ENCODE peak calls at places on chromosomes 13 and 19, in four cellular contexts. I, X, L and A are unnamed samples.

GRCh38 chr13:110759710-110760109 is 46.2 kb downstream of the ING1 start:
- DNase-seq in X (peak; percentile 15), I (no peak), L (no peak), A (peak; percentile 83)

GRCh38 chr19:11125994-11126685 is 29.4 kb downstream of the SPC24 start:
- DNase-seq in L (peak; percentile 83), X (peak; percentile 19), I (peak; percentile 84), A (peak; percentile 84)

GRCh38 chr13:22077764-22078163 is 406.9 kb downstream of the FGF9 start:
- DNase-seq in I (no peak), X (no peak), L (no peak), A (no peak)

GRCh38 chr13:100707818-100708740 is 33.5 kb upstream of the TMTC4 start:
- DNase-seq in I (no peak), L (no peak), X (peak; percentile 97), A (no peak)

GRCh38 chr19:42066075-42066754 is 3.8 kb downstream of the GRIK5 start:
- DNase-seq in L (no peak), X (peak; percentile 10), I (no peak), A (peak; percentile 32)

GRCh38 chr13:104984296-104984818 is 1551.1 kb downstream of the EFNB2 start:
- DNase-seq in I (peak; percentile 72), L (peak; percentile 25), X (peak; percentile 71), A (no peak)

GRCh38 chr13:25802579-25802978 is 249.2 kb downstream of the SHISA2 start:
- DNase-seq in L (no peak), I (no peak), X (no peak), A (no peak)

GRCh38 chr13:97307882-97308624 is 85.9 kb downstream of the MBNL2 start:
- DNase-seq in I (peak; percentile 48), X (peak; percentile 90), L (no peak), A (peak; percentile 62)

GRCh38 chr19:677201-677600 is 1.0 kb downstream of the FSTL3 start:
- DNase-seq in L (peak; percentile 94), X (peak; percentile 80), I (no peak), A (peak; percentile 93)

GRCh38 chr19:45716314-45717130 is 14.2 kb downstream of the FBXO46 start:
- DNase-seq in X (no peak), I (peak; percentile 18), L (no peak), A (peak; percentile 61)

GRCh38 chr13:31731923-31732322 is 7.4 kb upstream of the RXFP2 start:
- DNase-seq in I (no peak), L (no peak), X (no peak), A (no peak)

GRCh38 chr13:46295531-46296464 is 84.1 kb downstream of the LRRC63 start:
- DNase-seq in L (no peak), I (no peak), X (peak; percentile 96), A (peak; percentile 97)

GRCh38 chr19:50703915-50704548 is 15.6 kb downstream of the SHANK1 start:
- DNase-seq in L (no peak), X (no peak), I (peak; percentile 55), A (no peak)

GRCh38 chr13:74465279-74465678 is 331.1 kb upstream of the KLF12 start:
- DNase-seq in I (no peak), L (no peak), X (no peak), A (no peak)

GRCh38 chr13:51453959-51454703 is 1.3 kb upstream of the INTS6 start:
- DNase-seq in X (no peak), I (peak; percentile 32), L (peak; percentile 65), A (peak; percentile 49)

GRCh38 chr13:24648983-24649684 is 31.1 kb upstream of the ATP12A start:
- DNase-seq in I (no peak), X (no peak), L (no peak), A (no peak)

GRCh38 chr19:33204136-33204973 is 10.2 kb downstream of the LRP3 start:
- DNase-seq in X (no peak), L (no peak), I (no peak), A (no peak)

GRCh38 chr13:42959615-42960014 is 32.4 kb downstream of the EPSTI1 start:
- DNase-seq in I (no peak), X (no peak), L (no peak), A (no peak)

GRCh38 chr19:56076413-56076998 is 44.6 kb downstream of the ZNF787 start:
- DNase-seq in I (peak; percentile 64), X (no peak), L (peak; percentile 59), A (peak; percentile 72)

GRCh38 chr19:11446652-11447301 is 11.3 kb downstream of the PRKCSH start:
- DNase-seq in L (peak; percentile 70), I (peak; percentile 69), X (no peak), A (peak; percentile 60)

GRCh38 chr19:2790557-2791271 is 5.4 kb downstream of the THOP1 start:
- DNase-seq in L (no peak), X (no peak), I (no peak), A (no peak)

GRCh38 chr19:2785244-2786000 is at the start of gene THOP1:
- DNase-seq in L (peak; percentile 99), X (peak; percentile 95), I (peak; percentile 100), A (peak; percentile 100)

GRCh38 chr19:2787115-2787514 is 1.8 kb downstream of the THOP1 start:
- DNase-seq in X (no peak), L (no peak), I (no peak), A (no peak)

GRCh38 chr19:2790194-2790556 is 4.9 kb downstream of the THOP1 start:
- DNase-seq in I (no peak), X (no peak), L (no peak), A (no peak)

DNA sequence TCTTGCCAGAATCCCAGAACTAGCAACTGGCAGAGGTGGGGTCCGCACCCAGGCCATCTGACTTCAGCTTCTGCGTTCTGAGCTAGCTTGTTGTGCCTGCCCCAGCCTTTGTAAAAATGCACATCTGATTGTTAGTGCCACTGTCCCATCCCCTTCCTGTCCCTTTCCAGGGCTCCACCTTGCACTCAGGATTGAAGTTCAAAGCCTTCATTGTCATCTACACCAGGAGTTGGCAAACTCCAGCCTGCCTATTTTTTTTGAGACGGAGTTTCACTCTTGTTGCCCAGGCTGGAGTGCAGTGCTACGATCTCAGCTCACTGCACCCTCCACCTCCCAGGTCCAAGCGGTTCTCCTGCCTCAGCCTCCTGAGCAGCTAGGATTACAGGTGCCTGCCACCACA is 2.9 kb downstream of the THOP1 start:
- DNase-seq in L (no peak), I (no peak), X (no peak), A (no peak)
- H3K4me1 ChIP-seq in L (peaks cover 11% of the 10 kb centered on the region), I (peaks cover 6% of the 10 kb centered on the region), X (peaks cover 11% of the 10 kb centered on the region), A (peaks cover 13% of the 10 kb centered on the region)

GRCh38 chr13:77386046-77386445 is 59.2 kb upstream of the MYCBP2 start:
- DNase-seq in X (peak; percentile 15), I (no peak), L (no peak), A (peak; percentile 45)
- H3K9me3 ChIP-seq in X (no peaks in the 10 kb centered on the region), I (no peaks in the 10 kb centered on the region), L (no peaks in the 10 kb centered on the region), A (no peaks in the 10 kb centered on the region)

DNA sequence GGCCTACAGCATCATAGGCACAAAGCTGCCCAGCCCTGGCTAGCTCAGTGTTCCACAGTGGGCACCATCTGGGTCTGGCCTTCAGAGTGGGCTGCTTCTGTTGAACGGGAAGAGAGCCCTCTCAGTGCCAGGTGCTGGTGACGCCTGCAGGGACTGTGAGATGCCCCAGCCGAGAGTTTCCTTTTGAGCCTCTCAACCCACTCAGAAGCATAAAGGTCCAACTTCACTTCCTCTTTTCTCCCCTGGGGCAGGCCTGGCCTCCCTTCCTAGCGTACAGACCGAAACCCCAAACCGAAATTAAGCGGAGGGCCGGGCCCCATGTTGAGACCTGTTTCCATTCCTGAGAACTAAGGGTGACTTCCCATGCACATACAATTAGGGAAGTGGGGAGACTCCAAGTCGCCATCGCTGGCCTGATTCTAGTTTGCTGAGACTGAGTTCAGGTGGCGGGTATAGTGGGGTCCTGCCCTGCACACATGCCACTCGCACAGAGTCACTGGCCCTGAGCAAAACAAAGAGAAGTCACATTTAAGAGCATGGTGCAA is 6.9 kb downstream of the RAB8A start:
- DNase-seq in L (no peak), X (no peak), I (no peak), A (no peak)
- H3K4me1 ChIP-seq in L (no peaks in the 10 kb centered on the region), X (no peaks in the 10 kb centered on the region), I (no peaks in the 10 kb centered on the region), A (no peaks in the 10 kb centered on the region)

DNA sequence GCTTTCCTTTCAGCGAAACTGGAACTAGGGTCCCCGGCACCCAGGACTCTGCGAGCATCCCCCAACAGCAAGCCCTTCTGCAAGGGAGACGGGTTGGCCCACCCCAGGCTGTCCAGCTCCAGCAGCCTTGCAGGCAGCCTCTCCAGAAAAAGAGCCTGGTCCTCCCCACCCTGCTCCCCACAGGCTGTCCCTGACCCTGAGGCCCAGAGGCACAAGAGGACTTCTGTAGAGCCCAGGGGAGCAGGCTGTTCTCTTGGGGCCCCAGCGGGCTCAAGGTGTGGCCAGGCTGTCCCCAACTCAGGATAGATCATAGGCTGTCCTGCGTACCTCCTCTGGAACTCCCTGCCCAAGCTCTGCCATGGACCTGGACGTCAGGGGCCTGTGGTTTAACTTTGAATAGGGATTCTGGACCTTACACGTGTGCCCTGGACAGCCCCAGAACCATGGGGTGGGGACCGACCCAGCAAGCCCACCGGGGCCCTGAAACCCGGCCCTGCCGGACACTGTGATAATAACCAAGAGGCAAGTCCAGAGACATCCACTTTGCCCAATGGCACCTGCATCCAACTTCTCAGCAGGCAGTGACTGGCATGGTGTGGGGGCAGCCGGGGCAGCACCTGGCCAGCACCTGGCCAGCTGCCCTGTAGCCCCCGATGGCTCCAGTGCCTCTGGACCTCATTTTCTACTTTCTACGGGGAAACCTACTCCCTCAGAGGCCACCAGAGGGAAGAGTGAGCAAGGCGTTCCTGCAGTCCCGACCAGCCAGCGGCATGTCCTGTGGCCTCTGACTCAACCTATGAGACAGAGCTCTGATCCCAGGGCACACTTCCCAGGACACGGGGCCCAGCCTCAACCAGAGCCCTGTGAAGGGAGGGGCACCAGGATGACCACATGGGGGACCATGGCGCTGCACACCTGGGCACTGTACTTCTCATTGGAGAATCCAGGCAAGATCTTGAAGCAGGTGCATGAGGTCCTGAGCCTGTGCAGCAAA is 50.9 kb upstream of the TPM4 start:
- DNase-seq in L (peak; percentile 76), I (no peak), X (peak; percentile 14), A (peak; percentile 92)
- H3K9me3 ChIP-seq in L (no peaks in the 10 kb centered on the region), I (no peaks in the 10 kb centered on the region), X (no peaks in the 10 kb centered on the region), A (no peaks in the 10 kb centered on the region)

DNA sequence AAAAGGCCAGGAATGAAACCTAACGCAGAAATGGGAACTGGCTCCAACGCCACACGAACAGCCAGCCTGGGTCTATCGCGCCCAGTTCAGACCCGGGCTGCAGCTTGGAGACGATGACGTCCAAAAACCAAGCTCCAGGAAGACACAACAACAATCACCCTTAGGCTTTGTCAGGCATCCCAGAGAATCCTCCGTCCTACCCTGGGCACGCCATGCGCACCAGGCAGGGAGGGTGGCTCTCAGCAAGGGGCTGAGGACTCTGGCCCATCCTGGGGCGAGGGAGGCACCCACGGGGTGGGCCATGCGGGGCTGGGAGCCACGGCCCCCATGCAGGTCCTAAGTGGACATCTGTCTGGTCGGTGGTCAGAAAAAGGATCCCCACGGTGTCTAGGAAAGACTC is 9.0 kb downstream of the RASA3 start:
- DNase-seq in I (no peak), L (no peak), X (no peak), A (no peak)
- H3K4me1 ChIP-seq in I (peaks cover 34% of the 10 kb centered on the region), L (no peaks in the 10 kb centered on the region), X (peaks cover 58% of the 10 kb centered on the region), A (peaks cover 21% of the 10 kb centered on the region)